ENCODE peak calls at places on chromosomes 11 and 22, in eight cellular contexts. M is Right ventricle myocardium superior; V is naive thymus-derived CD4-positive, alpha-beta T cell; C is cardiac septum; Q is fibroblast of mammary gland; E is posterior cingulate gyrus; I is keratinocyte; D is T-helper 1 cell. L is an unnamed sample.

GRCh38 chr22:19659805-19660345 is 54.4 kb upstream of the SEPTIN5 start:
- DNase-seq in I (no peak), D (no peak), Q (no peak), E (no peak), V (no peak), M (no peak), C (no peak), L (no peak)

GRCh38 chr11:88188251-88189030 is 13.2 kb upstream of the RAB38 start:
- DNase-seq in Q (no peak), C (no peak), D (no peak), V (no peak), E (no peak), M (no peak), I (no peak), L (no peak)

GRCh38 chr22:26892401-26893033 is 235.1 kb downstream of the MIAT start:
- DNase-seq in M (no peak), C (no peak), E (no peak), Q (peak), V (no peak), I (no peak), D (no peak), L (peak)

GRCh38 chr11:75066061-75066460 is 30.6 kb downstream of the OR2AT4 start:
- DNase-seq in M (no peak), D (no peak), I (no peak), V (no peak), C (no peak), E (no peak), Q (peak), L (no peak)

GRCh38 chr11:16792426-16792825 is 54.0 kb downstream of the C11orf58 start:
- DNase-seq in C (no peak), V (no peak), M (no peak), Q (no peak), D (no peak), I (no peak), E (no peak), L (no peak)

GRCh38 chr11:15123849-15124248 is 9.1 kb downstream of the INSC start:
- DNase-seq in I (peak), E (no peak), M (no peak), V (no peak), D (no peak), C (no peak), Q (peak), L (peak)

GRCh38 chr11:66414120-66414934 is 6.5 kb upstream of the NPAS4 start:
- DNase-seq in E (peak), M (no peak), V (no peak), I (no peak), C (no peak), D (no peak), Q (no peak), L (no peak)

GRCh38 chr22:49365910-49366309 is 461.8 kb downstream of the BRD1 start:
- DNase-seq in E (peak), M (no peak), C (no peak), Q (no peak), V (no peak), I (no peak), D (no peak), L (no peak)

GRCh38 chr11:108093128-108093904 is 28.1 kb upstream of the ACAT1 start:
- DNase-seq in M (no peak), C (no peak), D (no peak), I (no peak), Q (peak), V (no peak), E (no peak), L (peak)

GRCh38 chr22:47929073-47929472 is 1166.6 kb downstream of the TBC1D22A start:
- DNase-seq in C (no peak), I (no peak), D (no peak), E (no peak), M (no peak), V (no peak), Q (no peak), L (peak)

GRCh38 chr11:111047376-111047775 is 198.1 kb upstream of the POU2AF2 start:
- DNase-seq in D (no peak), M (no peak), Q (peak), I (no peak), C (no peak), E (no peak), V (no peak), L (no peak)

GRCh38 chr11:1352696-1353382 is 36.9 kb upstream of the BRSK2 start:
- DNase-seq in E (no peak), M (no peak), C (no peak), Q (no peak), D (no peak), I (no peak), V (no peak), L (no peak)

GRCh38 chr11:2699185-2699530 is 636 bp downstream of the KCNQ1OT1 start:
- DNase-seq in Q (no peak), M (no peak), E (peak), I (no peak), C (no peak), D (no peak), V (peak), L (peak)

GRCh38 chr11:76888989-76889388 is 28.3 kb downstream of the ACER3 start:
- DNase-seq in D (no peak), Q (no peak), V (no peak), M (no peak), E (no peak), C (no peak), I (no peak), L (peak)

GRCh38 chr11:62574363-62575057 is 819 bp upstream of the EEF1G start:
- DNase-seq in E (peak), D (no peak), Q (no peak), M (peak), V (no peak), C (no peak), I (no peak), L (no peak)

GRCh38 chr11:23212829-23213228 is 352.6 kb upstream of the CCDC179 start:
- DNase-seq in C (no peak), D (no peak), Q (no peak), I (no peak), E (no peak), M (no peak), V (no peak), L (no peak)

GRCh38 chr11:127044535-127044934 is 44.0 kb upstream of the KIRREL3 start:
- DNase-seq in D (no peak), E (no peak), Q (no peak), M (no peak), C (no peak), V (no peak), I (no peak), L (no peak)

GRCh38 chr11:67268684-67269268 is 2.5 kb downstream of the GRK2 start:
- DNase-seq in E (peak), D (no peak), C (peak), Q (no peak), V (no peak), M (no peak), I (no peak), L (no peak)

L was measured in SJSA1.